ENCODE peak calls at places on chromosome 1, in four cellular contexts. D, F, K and P are unnamed samples.

GRCh38 chr1:111592389-111593361 is 26.9 kb upstream of the RAP1A start:
- DNase-seq in D (peak), F (peak), K (no peak), P (peak)

GRCh38 chr1:145955436-145955835 is 2.4 kb downstream of the LIX1L start:
- DNase-seq in D (no peak), F (no peak), K (no peak), P (no peak)

GRCh38 chr1:57258616-57259330 is 165.1 kb downstream of the DAB1 start:
- DNase-seq in D (no peak), F (no peak), K (no peak), P (no peak)

GRCh38 chr1:174258148-174258550 is 98.8 kb downstream of the RABGAP1L start:
- DNase-seq in D (no peak), F (peak), K (peak), P (no peak)

GRCh38 chr1:6292134-6292533 is 31.2 kb upstream of the GPR153 start:
- DNase-seq in D (no peak), F (no peak), K (no peak), P (no peak)

GRCh38 chr1:42335809-42336518 is 929 bp upstream of the FOXJ3 start:
- DNase-seq in D (no peak), F (no peak), K (no peak), P (no peak)

GRCh38 chr1:96509944-96510343 is 211.6 kb upstream of the PTBP2 start:
- DNase-seq in D (no peak), F (no peak), K (no peak), P (no peak)

GRCh38 chr1:31954607-31955283 is 16.6 kb upstream of the PTP4A2 start:
- DNase-seq in D (peak), F (peak), K (peak), P (no peak)

GRCh38 chr1:36497207-36497606 is 14.5 kb upstream of the CSF3R start:
- DNase-seq in D (no peak), F (no peak), K (no peak), P (no peak)

GRCh38 chr1:187390157-187390556 is 561.4 kb downstream of the PLA2G4A start:
- DNase-seq in D (no peak), F (no peak), K (no peak), P (no peak)

GRCh38 chr1:210627740-210628139 is 299.0 kb downstream of the HHAT start:
- DNase-seq in D (no peak), F (no peak), K (no peak), P (no peak)

GRCh38 chr1:116465845-116466685 is 93.0 kb downstream of the ATP1A1 start:
- DNase-seq in D (no peak), F (no peak), K (no peak), P (no peak)

GRCh38 chr1:192489046-192489445 is 86.5 kb upstream of the RGS1 start:
- DNase-seq in D (no peak), F (no peak), K (no peak), P (no peak)

GRCh38 chr1:104923075-104923474 is 1173.4 kb downstream of the AMY1C start:
- DNase-seq in D (no peak), F (no peak), K (no peak), P (no peak)

GRCh38 chr1:41837691-41838090 is 81.0 kb downstream of the HIVEP3 start:
- DNase-seq in D (no peak), F (no peak), K (no peak), P (no peak)

GRCh38 chr1:89890085-89890754 is 69.4 kb downstream of the LRRC8D start:
- DNase-seq in D (no peak), F (peak), K (no peak), P (no peak)

GRCh38 chr1:34396042-34396441 is 219.3 kb downstream of the C1orf94 start:
- DNase-seq in D (no peak), F (no peak), K (no peak), P (no peak)

GRCh38 chr1:33822396-33822795 is 41.5 kb upstream of the HMGB4 start:
- DNase-seq in D (no peak), F (no peak), K (no peak), P (no peak)

GRCh38 chr1:201282931-201283829 is at the start of gene PKP1:
- DNase-seq in D (no peak), F (no peak), K (peak), P (no peak)

GRCh38 chr1:230368363-230368762 is 57.8 kb downstream of the PGBD5 start:
- DNase-seq in D (no peak), F (no peak), K (no peak), P (no peak)

GRCh38 chr1:40833979-40834378 is 28.2 kb downstream of the CITED4 start:
- DNase-seq in D (no peak), F (no peak), K (no peak), P (no peak)

GRCh38 chr1:58971629-58972140 is 187.8 kb upstream of the JUN start:
- DNase-seq in D (no peak), F (no peak), K (no peak), P (no peak)

GRCh38 chr1:60672435-60672834 is 409.9 kb upstream of the NFIA start:
- DNase-seq in D (no peak), F (no peak), K (no peak), P (no peak)

GRCh38 chr1:204672482-204673216 is 12.9 kb downstream of the LRRN2 start:
- DNase-seq in D (peak), F (no peak), K (no peak), P (no peak)

DNA sequence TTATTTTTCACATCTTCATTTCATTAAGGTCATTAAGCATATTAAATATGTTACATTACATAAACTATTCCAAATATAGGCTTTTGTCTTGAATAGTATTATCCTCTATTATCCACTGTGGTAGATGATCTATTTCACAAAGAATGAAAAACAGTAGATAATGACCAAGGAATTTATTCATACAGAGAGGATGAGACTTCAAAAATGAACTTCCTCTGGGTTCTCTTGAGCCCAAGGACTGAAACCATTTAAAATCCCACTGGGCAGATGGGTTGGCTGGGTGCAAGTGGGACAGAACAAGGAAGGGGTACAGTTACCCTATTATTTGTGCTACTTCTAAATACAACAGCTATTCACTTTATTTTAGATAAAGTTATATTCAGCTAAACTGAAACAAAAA is 33.0 kb downstream of the PTPN14 start:
- DNase-seq in D (no peak), F (no peak), K (no peak), P (no peak)
- TF ChIP-seq EGR1 in D (no peak), F (no peak), K (no peak), P (no peak)

DNA sequence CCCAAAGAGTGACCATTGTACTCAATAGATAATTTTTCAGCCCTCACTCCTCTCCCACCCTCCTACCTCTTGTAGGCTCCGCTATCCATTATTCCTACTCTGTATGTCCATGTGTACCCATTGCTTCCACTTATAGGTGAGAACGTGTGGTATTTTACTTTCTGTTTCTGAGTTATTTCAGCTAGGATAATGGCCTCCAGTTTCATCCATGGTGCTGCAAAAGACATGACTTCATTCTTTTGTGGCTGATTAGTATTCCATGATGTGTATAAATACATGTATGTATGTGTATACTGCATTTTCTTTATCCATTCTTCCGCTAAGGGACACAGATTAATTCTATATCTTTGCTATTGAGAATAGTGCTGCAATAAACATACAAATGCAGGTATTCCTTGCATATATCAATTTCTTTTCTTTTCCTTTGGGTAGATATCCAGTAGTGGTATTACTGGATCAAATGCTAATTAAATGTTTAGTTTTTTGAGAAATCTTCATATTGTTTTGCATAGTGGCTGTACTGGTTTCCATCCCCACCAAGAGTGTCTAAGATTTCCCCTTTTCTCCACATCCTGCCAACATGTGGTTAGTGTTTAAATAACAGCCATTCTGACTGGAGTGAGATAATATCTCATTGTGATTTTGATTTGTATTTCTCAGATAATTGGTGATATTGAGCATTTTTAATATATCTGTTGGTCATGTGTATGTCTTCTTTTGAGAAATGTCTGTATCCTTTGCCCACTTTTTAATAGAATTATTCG is 4.9 kb downstream of the LY9 start:
- DNase-seq in D (no peak), F (no peak), K (no peak), P (no peak)
- H3K4me3 ChIP-seq in D (no peak), F (no peak), K (no peak), P (peak)

GRCh38 chr1:156511656-156512055 is 11.1 kb upstream of the MEF2D start:
- DNase-seq in D (no peak), F (no peak), K (no peak), P (no peak)

GRCh38 chr1:156517746-156518145 is 17.2 kb upstream of the MEF2D start:
- DNase-seq in D (no peak), F (no peak), K (no peak), P (no peak)

GRCh38 chr1:156515956-156516355 is 15.4 kb upstream of the MEF2D start:
- DNase-seq in D (no peak), F (no peak), K (no peak), P (no peak)

GRCh38 chr1:156513189-156513588 is 12.6 kb upstream of the MEF2D start:
- DNase-seq in D (no peak), F (no peak), K (no peak), P (no peak)

DNA sequence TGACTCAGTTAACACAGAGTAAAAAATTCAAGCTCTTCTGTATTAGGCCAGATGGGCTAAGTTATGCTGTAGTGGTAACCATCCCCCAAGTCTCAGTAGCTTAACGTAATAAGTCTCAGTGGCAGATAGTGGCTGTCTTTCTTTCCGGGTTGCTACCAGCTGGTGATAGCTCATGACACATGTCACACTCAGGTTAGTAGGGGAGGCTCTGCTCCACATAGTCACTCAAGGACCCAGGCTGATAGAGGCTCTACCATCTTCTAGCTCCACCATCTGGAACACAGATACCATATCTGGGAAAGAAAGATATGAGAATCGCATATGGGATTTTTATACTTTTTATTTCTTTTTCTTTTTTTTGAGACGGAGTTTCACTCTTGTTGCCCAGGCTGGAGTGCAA is 16.2 kb upstream of the MEF2D start:
- DNase-seq in D (peak), F (no peak), K (no peak), P (no peak)
- TF ChIP-seq EGR1 in D (no peak), F (no peak), K (no peak), P (no peak)

GRCh38 chr1:1783320-1783719 is 5.0 kb upstream of the NADK start:
- DNase-seq in D (no peak), F (no peak), K (peak), P (no peak)
- H3K4me3 ChIP-seq in D (no peak), F (no peak), K (no peak), P (no peak)

DNA sequence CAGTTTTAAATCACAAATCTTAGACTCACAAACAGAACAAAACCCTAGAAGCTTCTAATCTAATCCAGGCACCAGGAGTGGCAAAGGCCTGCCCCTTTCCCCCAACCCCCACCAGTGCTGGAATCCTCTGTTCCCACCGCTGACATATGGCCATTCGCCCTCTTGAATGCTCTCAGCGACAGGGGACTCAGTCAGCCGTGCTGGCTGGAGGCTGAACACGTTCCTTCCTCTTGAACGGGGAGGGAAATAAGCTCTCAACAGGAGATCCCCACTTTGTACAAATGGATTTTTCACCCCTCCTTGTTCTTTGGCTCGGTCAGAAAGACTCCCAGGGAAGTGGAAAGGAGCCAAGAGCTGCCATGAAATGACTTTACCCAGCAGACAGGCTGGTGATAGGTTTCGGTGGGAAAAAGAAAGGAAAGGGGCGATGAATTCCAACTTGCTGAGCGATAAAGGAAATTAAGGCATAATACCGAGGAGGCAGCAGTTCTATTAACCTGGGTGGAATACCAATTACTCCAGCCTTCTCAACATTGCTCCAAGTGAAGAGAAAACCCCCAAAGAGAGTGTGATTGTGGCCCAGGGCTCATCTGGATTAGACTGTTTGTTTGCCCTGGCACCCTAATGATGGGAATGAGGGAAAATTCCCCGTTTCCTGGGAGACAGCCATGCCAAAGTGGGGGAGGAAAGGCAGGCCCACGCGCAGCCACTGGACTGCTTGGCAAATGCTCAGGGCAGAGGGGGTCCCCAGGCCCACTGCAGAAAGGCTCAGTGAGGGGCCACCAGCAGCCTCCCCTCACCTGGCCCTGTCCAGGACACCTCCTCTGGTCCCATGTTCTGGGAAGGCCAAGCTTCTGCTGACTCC is 24.0 kb downstream of the LRP8 start:
- DNase-seq in D (no peak), F (no peak), K (no peak), P (no peak)
- TF ChIP-seq EGR1 in D (no peak), F (no peak), K (no peak), P (no peak)

GRCh38 chr1:50420689-50421365 is 2.4 kb downstream of the DMRTA2 start:
- DNase-seq in D (no peak), F (no peak), K (peak), P (no peak)
- H3K4me3 ChIP-seq in D (no peak), F (no peak), K (peak), P (no peak)

GRCh38 chr1:52801011-52801410 is 41.5 kb upstream of the ZYG11A start:
- DNase-seq in D (no peak), F (no peak), K (no peak), P (no peak)
- TF ChIP-seq EGR1 in D (no peak), F (no peak), K (no peak), P (no peak)

GRCh38 chr1:228082260-228082974 is at the start of gene ARF1:
- DNase-seq in D (peak), F (peak), K (peak), P (peak)

GRCh38 chr1:228082975-228083870 is 715 bp downstream of the ARF1 start:
- DNase-seq in D (peak), F (no peak), K (no peak), P (no peak)

GRCh38 chr1:228081578-228082259 is 789 bp upstream of the ARF1 start:
- DNase-seq in D (peak), F (no peak), K (peak), P (no peak)

GRCh38 chr1:228079601-228080263 is 2.8 kb upstream of the ARF1 start:
- DNase-seq in D (no peak), F (no peak), K (no peak), P (no peak)

GRCh38 chr1:228081144-228081543 is 1.4 kb upstream of the ARF1 start:
- DNase-seq in D (no peak), F (no peak), K (no peak), P (no peak)
- H3K4me3 ChIP-seq in D (peak), F (peak), K (no peak), P (peak)

GRCh38 chr1:17561252-17561558 is 21.7 kb downstream of the ARHGEF10L start:
- DNase-seq in D (no peak), F (no peak), K (no peak), P (no peak)
- TF ChIP-seq EGR1 in D (no peak), F (no peak), K (no peak), P (no peak)

DNA sequence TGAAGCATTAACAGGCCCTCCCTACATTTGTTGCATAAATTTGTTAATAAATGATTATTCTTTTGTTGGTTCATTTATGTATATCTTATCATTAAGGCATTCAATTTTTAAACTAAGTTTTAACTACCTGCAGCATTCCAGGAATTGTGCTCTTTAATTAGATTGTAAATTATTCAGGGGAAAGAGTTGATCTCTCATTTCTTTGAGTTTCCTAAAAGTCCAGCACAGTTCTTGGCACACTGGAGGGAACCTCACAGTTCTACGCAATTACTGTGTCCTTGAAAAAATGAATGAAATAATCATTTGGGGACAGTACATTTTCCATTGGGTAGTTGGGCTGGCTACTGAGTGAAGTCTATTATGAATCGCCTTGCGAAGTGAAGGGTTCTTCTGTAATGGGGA is 493 bp upstream of the STXBP3 start:
- DNase-seq in D (no peak), F (no peak), K (no peak), P (no peak)
- H3K4me3 ChIP-seq in D (no peak), F (peak), K (no peak), P (no peak)